ENCODE peak calls at places on chromosomes 5 and 9, in nine cellular contexts. S is left lung; B is CD8-positive, alpha-beta T cell; D is PC-3; X is esophagus squamous epithelium; M is neural progenitor cell; A is dorsolateral prefrontal cortex; O is SK-N-SH; J is GM12878. H is an unnamed sample.

GRCh38 chr5:108801776-108802175 is 54.1 kb downstream of the FER start:
- DNase-seq in S (no peak), B (no peak), D (peak; percentile 92), X (no peak), M (no peak), A (no peak), O (no peak), J (no peak), H (no peak)

GRCh38 chr5:72074238-72074637 is 33.0 kb upstream of the MAP1B start:
- DNase-seq in S (no peak), B (no peak), D (no peak), X (no peak), M (no peak), A (no peak), O (no peak), J (no peak), H (no peak)

GRCh38 chr5:169668732-169669131 is 31.7 kb downstream of the DOCK2 start:
- DNase-seq in S (no peak), B (no peak), D (peak; percentile 33), X (no peak), M (peak; percentile 14), A (no peak), O (peak; percentile 75), J (no peak), H (no peak)

GRCh38 chr5:16596541-16596940 is 20.3 kb downstream of the RETREG1 start:
- DNase-seq in S (no peak), B (no peak), D (no peak), X (no peak), M (no peak), A (no peak), O (no peak), J (no peak), H (no peak)

GRCh38 chr5:108884736-108885135 is 137.0 kb downstream of the FER start:
- DNase-seq in S (no peak), B (no peak), D (no peak), X (no peak), M (peak; percentile 17), A (no peak), O (no peak), J (no peak), H (no peak)

GRCh38 chr5:178078197-178078995 is 34.9 kb upstream of the N4BP3 start:
- DNase-seq in S (no peak), B (no peak), D (peak; percentile 98), X (no peak), M (no peak), A (no peak), O (no peak), J (no peak), H (no peak)

GRCh38 chr5:33736510-33736909 is 155.3 kb downstream of the ADAMTS12 start:
- DNase-seq in S (no peak), B (no peak), D (peak; percentile 24), X (no peak), M (no peak), A (no peak), O (no peak), J (no peak), H (no peak)

GRCh38 chr5:81980598-81981260 is 8.9 kb downstream of the ATG10 start:
- DNase-seq in S (no peak), B (no peak), D (no peak), X (no peak), M (peak; percentile 11), A (no peak), O (peak; percentile 58), J (no peak), H (no peak)

GRCh38 chr9:91515074-91515687 is 91.5 kb upstream of the NFIL3 start:
- DNase-seq in S (no peak), B (no peak), D (peak; percentile 11), X (no peak), M (no peak), A (peak; percentile 6), O (no peak), J (peak; percentile 30), H (no peak)

GRCh38 chr5:1832511-1833250 is 31.5 kb downstream of the NDUFS6 start:
- DNase-seq in S (no peak), B (no peak), D (no peak), X (no peak), M (no peak), A (no peak), O (peak; percentile 8), J (no peak), H (no peak)

GRCh38 chr5:140988036-140988997 is 22.0 kb downstream of the PCDHAC2 start:
- DNase-seq in S (peak; percentile 66), B (no peak), D (no peak), X (no peak), M (no peak), A (peak; percentile 68), O (no peak), J (no peak), H (no peak)

GRCh38 chr5:113068559-113068958 is 92.0 kb downstream of the DCP2 start:
- DNase-seq in S (no peak), B (no peak), D (no peak), X (no peak), M (no peak), A (no peak), O (no peak), J (no peak), H (no peak)

GRCh38 chr9:134987376-134987775 is 69.7 kb upstream of the FCN1 start:
- DNase-seq in S (peak; percentile 10), B (no peak), D (no peak), X (no peak), M (no peak), A (no peak), O (no peak), J (no peak), H (no peak)

GRCh38 chr9:135297716-135298075 is 181.9 kb upstream of the PPP1R26 start:
- DNase-seq in S (no peak), B (no peak), D (no peak), X (no peak), M (no peak), A (no peak), O (no peak), J (no peak), H (no peak)

GRCh38 chr9:2620876-2621677 is 510 bp upstream of the VLDLR start:
- DNase-seq in S (peak; percentile 81), B (peak; percentile 9), D (peak; percentile 44), X (no peak), M (peak; percentile 90), A (peak; percentile 84), O (peak; percentile 88), J (no peak), H (no peak)

GRCh38 chr9:109031241-109031640 is 17.9 kb upstream of the CTNNAL1 start:
- DNase-seq in S (no peak), B (no peak), D (peak; percentile 35), X (no peak), M (no peak), A (no peak), O (no peak), J (no peak), H (no peak)

GRCh38 chr9:122552812-122553211 is at the start of gene OR1N2:
- DNase-seq in S (no peak), B (no peak), D (no peak), X (no peak), M (no peak), A (no peak), O (no peak), J (no peak), H (no peak)

GRCh38 chr5:157167219-157167621 is 1.2 kb upstream of the GARIN3 start:
- DNase-seq in S (no peak), B (no peak), D (no peak), X (no peak), M (peak; percentile 28), A (no peak), O (no peak), J (peak; percentile 16), H (no peak)

GRCh38 chr5:77120086-77120485 is 33.0 kb upstream of the ZBED3 start:
- DNase-seq in S (no peak), B (no peak), D (no peak), X (no peak), M (no peak), A (no peak), O (no peak), J (no peak), H (no peak)

GRCh38 chr9:121887553-121888437 is 205.3 kb downstream of the TTLL11 start:
- DNase-seq in S (no peak), B (no peak), D (no peak), X (no peak), M (no peak), A (peak; percentile 28), O (peak; percentile 42), J (no peak), H (no peak)

GRCh38 chr5:77356740-77357139 is 135.4 kb downstream of the WDR41 start:
- DNase-seq in S (no peak), B (no peak), D (peak; percentile 24), X (no peak), M (no peak), A (no peak), O (no peak), J (peak; percentile 84), H (no peak)

GRCh38 chr5:9192286-9192685 is 353.6 kb downstream of the SEMA5A start:
- DNase-seq in S (no peak), B (no peak), D (no peak), X (no peak), M (no peak), A (no peak), O (no peak), J (no peak), H (no peak)

GRCh38 chr9:127955294-127956015 is 17.8 kb upstream of the DPM2 start:
- DNase-seq in S (peak; percentile 85), B (peak; percentile 82), D (peak; percentile 95), X (no peak), M (peak; percentile 51), A (peak; percentile 82), O (peak; percentile 79), J (no peak), H (peak; percentile 65)
- H3K27ac ChIP-seq in S (peak overlapping the region; percentile 70), B (peak overlapping the region; percentile 3), D (peak overlapping the region; percentile 93), X (peak overlapping the region; percentile 92), M (no peak overlapping the region), A (peak overlapping the region; percentile 98), O (no peak overlapping the region), J (no peak overlapping the region), H (peak overlapping the region; percentile 65)

DNA sequence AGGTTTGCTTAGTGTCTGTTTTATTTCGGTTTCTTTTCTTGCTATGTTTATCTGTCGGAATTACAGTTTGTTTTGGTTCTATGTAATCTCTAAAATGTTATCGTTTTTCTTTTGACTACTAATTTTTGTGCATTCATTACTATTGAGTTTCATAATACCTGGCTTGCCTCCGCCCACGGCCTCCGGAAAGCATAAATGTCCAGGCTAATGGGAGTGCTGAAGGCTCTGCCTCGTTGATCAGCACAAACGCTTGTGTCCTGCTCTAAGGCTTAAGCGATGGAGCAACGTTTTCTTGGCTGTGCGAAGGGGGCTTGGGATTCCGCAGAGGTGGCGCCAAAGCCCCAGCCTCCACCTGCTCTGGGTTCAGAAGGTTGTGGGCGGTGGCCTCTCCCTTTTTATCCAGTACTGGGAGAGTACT is 19.8 kb downstream of the ANXA2R start:
- DNase-seq in S (no peak), B (peak; percentile 38), D (no peak), X (no peak), M (peak; percentile 70), A (no peak), O (no peak), J (no peak), H (no peak)
- TF ChIP-seq CTCF in S (no peak), B (no peak), D (peak; percentile 23), X (no peak), M (no peak), A (no peak), O (no peak), J (no peak), H (peak; percentile 11)

GRCh38 chr5:115243412-115243811 is 19.3 kb downstream of the PGGT1B start:
- DNase-seq in S (no peak), B (no peak), D (peak; percentile 70), X (no peak), M (no peak), A (no peak), O (no peak), J (no peak), H (no peak)
- H3K27ac ChIP-seq in S (no peak overlapping the region), B (no peak overlapping the region), D (peak overlapping the region; percentile 1), X (no peak overlapping the region), M (no peak overlapping the region), A (no peak overlapping the region), O (no peak overlapping the region), J (no peak overlapping the region), H (no peak overlapping the region)

GRCh38 chr5:115816226-115817042 is at the start of gene CDO1:
- DNase-seq in S (peak; percentile 43), B (peak; percentile 16), D (no peak), X (no peak), M (peak; percentile 80), A (peak; percentile 82), O (peak; percentile 85), J (no peak), H (no peak)
- TF ChIP-seq CTCF in S (no peak), B (no peak), D (no peak), X (no peak), M (no peak), A (no peak), O (no peak), J (no peak), H (no peak)